ENCODE peak calls at places on chromosome 13, in seven cellular contexts. S is Peyer's patch, H is breast epithelium, L is uterus, Z is heart left ventricle, D is suprapubic skin, E is IMR-90. Y is an unnamed sample.

GRCh38 chr13:74132768-74133656 is 1.2 kb downstream of the KLF12 start:
- DNase-seq in L (peak; percentile 24), D (peak; percentile 67), Z (peak; percentile 33), H (no peak), S (peak; percentile 66), E (peak; percentile 50), Y (no peak)

GRCh38 chr13:36820222-36820621 is 1.2 kb downstream of the RFXAP start:
- DNase-seq in H (no peak), S (no peak), L (no peak), D (no peak), E (no peak), Z (no peak), Y (no peak)

GRCh38 chr13:59360916-59361315 is 802.8 kb downstream of the DIAPH3 start:
- DNase-seq in H (no peak), E (no peak), D (no peak), S (no peak), Z (no peak), L (no peak), Y (no peak)

GRCh38 chr13:76764429-76764828 is 121.8 kb downstream of the KCTD12 start:
- DNase-seq in E (peak; percentile 10), Z (peak; percentile 78), S (peak; percentile 53), L (peak; percentile 32), D (peak; percentile 86), H (no peak), Y (peak; percentile 73)

GRCh38 chr13:30806784-30807183 is 71.4 kb downstream of the ALOX5AP start:
- DNase-seq in Z (no peak), S (no peak), D (no peak), H (no peak), L (no peak), E (peak; percentile 88), Y (no peak)

GRCh38 chr13:32594339-32594738 is 8.1 kb downstream of the PDS5B start:
- DNase-seq in E (peak; percentile 54), Z (no peak), H (no peak), L (no peak), D (no peak), S (no peak), Y (no peak)

GRCh38 chr13:34223984-34224383 is 406.0 kb downstream of the RFC3 start:
- DNase-seq in Z (no peak), D (no peak), L (no peak), H (no peak), S (no peak), E (peak; percentile 0), Y (no peak)

GRCh38 chr13:66341978-66342377 is 888.2 kb downstream of the PCDH9 start:
- DNase-seq in E (no peak), H (no peak), L (no peak), S (no peak), Z (no peak), D (no peak), Y (no peak)

GRCh38 chr13:47033216-47033615 is 136.4 kb upstream of the HTR2A start:
- DNase-seq in S (no peak), Z (no peak), D (no peak), H (no peak), E (peak; percentile 55), L (no peak), Y (peak; percentile 70)

GRCh38 chr13:23469901-23470525 is 36.5 kb upstream of the SACS start:
- DNase-seq in S (no peak), H (no peak), Z (no peak), E (peak; percentile 83), D (no peak), L (no peak), Y (no peak)

GRCh38 chr13:48235100-48235813 is 2.3 kb downstream of the ITM2B start:
- DNase-seq in Z (no peak), D (no peak), S (peak; percentile 67), L (no peak), H (no peak), E (peak; percentile 25), Y (peak; percentile 45)
- TF ChIP-seq POLR2A in Z (no peak), D (no peak), S (peak; percentile 48), L (peak; percentile 39), H (no peak), E (no peak), Y (peak; percentile 75)

DNA sequence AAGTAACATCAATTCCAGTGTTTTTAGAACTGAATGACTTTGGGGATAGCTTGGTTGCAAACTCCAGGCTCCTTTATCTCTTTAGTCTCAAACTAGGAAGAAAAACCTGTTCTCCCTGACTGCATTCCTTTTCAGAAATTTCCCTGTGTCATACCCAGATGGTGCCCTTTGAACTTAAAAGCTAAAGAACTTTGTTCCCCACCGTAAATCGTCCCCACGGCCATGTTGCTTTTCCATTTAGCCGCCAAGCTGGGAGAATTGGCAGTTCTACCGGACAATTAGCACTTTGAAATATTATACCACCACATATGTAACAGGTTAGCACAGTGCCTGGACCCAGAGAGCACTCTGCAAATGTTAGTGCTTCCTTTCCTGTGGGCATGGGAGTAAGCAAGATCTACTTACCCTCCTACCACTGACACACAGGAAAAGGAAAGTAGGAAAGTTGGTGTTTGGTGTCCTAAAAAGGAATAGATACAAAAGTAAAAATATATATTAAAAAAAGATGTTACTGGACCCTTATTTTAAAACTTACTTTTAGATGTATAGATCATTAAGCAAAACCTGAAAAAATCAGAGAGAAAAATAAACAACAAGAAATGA is 191.9 kb upstream of the MIR17HG start:
- DNase-seq in E (no peak), S (no peak), H (no peak), D (no peak), L (no peak), Z (no peak), Y (no peak)
- H3K4me1 ChIP-seq in E (no peaks in the 10 kb centered on the region), S (no peaks in the 10 kb centered on the region), H (no peaks in the 10 kb centered on the region), D (no peaks in the 10 kb centered on the region), L (no peaks in the 10 kb centered on the region), Z (no peaks in the 10 kb centered on the region), Y (no peaks in the 10 kb centered on the region)

GRCh38 chr13:40344270-40345148 is 321.9 kb downstream of the FOXO1 start:
- DNase-seq in H (no peak), L (no peak), D (no peak), E (no peak), Z (no peak), S (peak; percentile 53), Y (no peak)
- H3K27ac ChIP-seq in H (no peak overlapping the region), L (no peak overlapping the region), D (no peak overlapping the region), E (no peak overlapping the region), Z (no peak overlapping the region), S (peak overlapping the region; percentile 13), Y (no peak overlapping the region)

DNA sequence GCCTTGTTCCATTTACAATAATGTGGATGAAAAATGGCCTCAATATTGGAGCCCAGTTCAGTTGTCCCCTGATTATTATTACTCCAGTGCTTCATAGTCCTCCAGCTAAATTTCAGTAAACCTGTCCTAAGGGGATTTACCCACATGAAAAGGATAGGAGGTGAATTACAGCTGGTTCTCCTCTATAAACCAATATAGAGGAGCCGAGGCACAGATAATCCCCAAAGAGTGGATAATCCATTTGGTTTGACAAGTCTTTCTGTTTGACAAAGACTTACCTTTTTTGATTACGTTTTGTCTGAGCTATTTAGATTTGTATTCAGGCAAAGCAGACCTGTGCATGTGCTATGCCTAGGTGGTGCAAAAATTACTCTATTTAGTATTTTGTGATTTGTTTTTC is 2.7 kb downstream of the CNMD start:
- DNase-seq in S (no peak), D (no peak), L (no peak), H (no peak), E (no peak), Z (no peak), Y (no peak)
- TF ChIP-seq POLR2A in S (no peak), D (no peak), L (no peak), H (no peak), E (no peak), Z (no peak), Y (no peak)

GRCh38 chr13:40440990-40441820 is 225.2 kb downstream of the FOXO1 start:
- DNase-seq in L (peak; percentile 69), E (no peak), Z (peak; percentile 80), S (peak; percentile 82), D (peak; percentile 79), H (peak; percentile 73), Y (peak; percentile 88)
- H3K4me1 ChIP-seq in L (no peaks in the 10 kb centered on the region), E (no peaks in the 10 kb centered on the region), Z (peaks cover 58% of the 10 kb centered on the region), S (peaks cover 3% of the 10 kb centered on the region), D (peaks cover 25% of the 10 kb centered on the region), H (peaks cover 13% of the 10 kb centered on the region), Y (peaks cover 12% of the 10 kb centered on the region)

Y was measured in adrenal gland.